ENCODE peak calls at places on chromosomes 7 and 10, in four cellular contexts. Z, V, M and J are unnamed samples.

GRCh38 chr7:3092468-3092867 is 48.8 kb upstream of the CARD11 start:
- DNase-seq in M (no peak), Z (no peak), V (no peak), J (no peak)

GRCh38 chr7:157532068-157532467 is 195.3 kb downstream of the DNAJB6 start:
- DNase-seq in Z (no peak), M (no peak), V (no peak), J (no peak)

GRCh38 chr10:77305650-77306632 is 331.7 kb downstream of the KCNMA1 start:
- DNase-seq in Z (no peak), V (no peak), M (no peak), J (no peak)

GRCh38 chr10:21820952-21821351 is 182.6 kb downstream of the DNAJC1 start:
- DNase-seq in M (no peak), Z (no peak), V (no peak), J (no peak)

GRCh38 chr10:61973169-61973568 is 71.7 kb downstream of the ARID5B start:
- DNase-seq in V (no peak), Z (no peak), M (no peak), J (no peak)

GRCh38 chr7:19713676-19714075 is 4.8 kb upstream of the POLR1F start:
- DNase-seq in V (no peak), M (peak), Z (no peak), J (peak)

GRCh38 chr7:18040196-18040595 is 12.6 kb upstream of the PRPS1L1 start:
- DNase-seq in M (no peak), Z (no peak), V (no peak), J (no peak)

GRCh38 chr7:27442446-27442845 is 199.8 kb downstream of the EVX1 start:
- DNase-seq in M (no peak), Z (no peak), V (peak), J (peak)

GRCh38 chr7:131370523-131370968 is 42.9 kb downstream of the MKLN1 start:
- DNase-seq in Z (no peak), M (no peak), V (no peak), J (no peak)

GRCh38 chr7:69429817-69430501 is 168.3 kb upstream of the AUTS2 start:
- DNase-seq in M (peak), V (no peak), Z (peak), J (peak)

GRCh38 chr7:112060625-112061024 is 145.6 kb downstream of the DOCK4 start:
- DNase-seq in V (no peak), Z (no peak), M (no peak), J (no peak)

GRCh38 chr10:90530526-90530925 is 327.3 kb downstream of the HTR7 start:
- DNase-seq in M (peak), V (no peak), Z (no peak), J (no peak)

GRCh38 chr7:38839846-38840245 is 69.1 kb downstream of the VPS41 start:
- DNase-seq in Z (no peak), V (no peak), M (peak), J (no peak)

GRCh38 chr7:102122026-102122425 is 164.6 kb upstream of the SH2B2 start:
- DNase-seq in Z (no peak), V (no peak), M (no peak), J (peak)

GRCh38 chr10:70335246-70335613 is 47.2 kb downstream of the LRRC20 start:
- DNase-seq in V (no peak), Z (no peak), M (no peak), J (peak)

GRCh38 chr7:122006687-122007086 is 133.7 kb downstream of the PTPRZ1 start:
- DNase-seq in Z (no peak), M (no peak), V (no peak), J (no peak)

GRCh38 chr10:77746313-77746712 is 108.7 kb upstream of the KCNMA1 start:
- DNase-seq in V (no peak), Z (no peak), M (no peak), J (peak)

GRCh38 chr10:88064608-88065383 is 201.4 kb downstream of the PTEN start:
- DNase-seq in Z (no peak), M (peak), V (peak), J (peak)

GRCh38 chr7:130332259-130333053 is 12.2 kb upstream of the CPA5 start:
- DNase-seq in M (no peak), V (no peak), Z (no peak), J (no peak)

GRCh38 chr10:19811517-19811916 is 4.7 kb upstream of the PLXDC2 start:
- DNase-seq in V (no peak), M (peak), Z (no peak), J (no peak)

GRCh38 chr7:139108256-139109187 is 998 bp downstream of the ZC3HAV1 start:
- DNase-seq in M (no peak), Z (peak), V (no peak), J (no peak)

GRCh38 chr10:43079823-43080222 is 3.0 kb downstream of the RET start:
- DNase-seq in Z (no peak), V (no peak), M (no peak), J (no peak)

GRCh38 chr10:7337431-7338171 is 73.2 kb downstream of the SFMBT2 start:
- DNase-seq in Z (no peak), M (no peak), V (no peak), J (no peak)

GRCh38 chr10:117217196-117217761 is 20.0 kb downstream of the KCNK18 start:
- DNase-seq in V (no peak), M (peak), Z (no peak), J (no peak)

GRCh38 chr7:129665013-129665401 is 53.5 kb downstream of the NRF1 start:
- DNase-seq in V (no peak), M (peak), Z (no peak), J (peak)

GRCh38 chr10:34885901-34886300 is 70.8 kb upstream of the PARD3 start:
- DNase-seq in M (no peak), Z (no peak), V (no peak), J (no peak)

GRCh38 chr10:6737758-6738463 is 157.8 kb upstream of the PRKCQ start:
- DNase-seq in Z (no peak), V (no peak), M (no peak), J (no peak)

GRCh38 chr7:41911792-41912191 is 208.9 kb upstream of the INHBA start:
- DNase-seq in M (no peak), Z (no peak), V (no peak), J (no peak)

GRCh38 chr10:119207713-119208552 is 562 bp downstream of the GRK5 start:
- DNase-seq in V (no peak), M (peak), Z (no peak), J (no peak)

GRCh38 chr10:119139464-119140067 is 25.9 kb downstream of the SFXN4 start:
- DNase-seq in M (no peak), Z (no peak), V (no peak), J (no peak)

GRCh38 chr7:67380326-67380725 is 383.7 kb downstream of the TYW1 start:
- DNase-seq in V (no peak), M (no peak), Z (no peak), J (no peak)

GRCh38 chr7:140645166-140645565 is 4.6 kb upstream of the DENND2A start:
- DNase-seq in V (no peak), M (no peak), Z (no peak), J (no peak)

GRCh38 chr10:59175538-59176240 is 754 bp upstream of the PHYHIPL start:
- DNase-seq in Z (no peak), M (peak), V (no peak), J (no peak)

GRCh38 chr10:14123066-14123465 is 207.7 kb downstream of the FRMD4A start:
- DNase-seq in M (peak), V (no peak), Z (no peak), J (no peak)

GRCh38 chr10:50469778-50470193 is 154.0 kb downstream of the SGMS1 start:
- DNase-seq in Z (no peak), V (no peak), M (no peak), J (no peak)

GRCh38 chr7:64463636-64464375 is 99.1 kb downstream of the ZNF680 start:
- DNase-seq in M (no peak), V (peak), Z (no peak), J (no peak)

GRCh38 chr10:31213959-31214358 is 105.1 kb upstream of the ZEB1 start:
- DNase-seq in V (no peak), M (no peak), Z (no peak), J (no peak)

GRCh38 chr10:84715911-84716310 is 387.5 kb downstream of the CCSER2 start:
- DNase-seq in M (peak), V (no peak), Z (no peak), J (no peak)